ENCODE peak calls at places on chromosomes 16 and 17, in seven cellular contexts. V is HCEC 1CT, G is T-helper 9 cell, C is HT1080, N is T-helper 17 cell, K is mucosa of descending colon, A is cardiac muscle cell. M is an unnamed sample.

GRCh38 chr16:64910351-64910750 is 211.5 kb downstream of the CDH11 start:
- DNase-seq in V (peak), G (no peak), C (peak), N (no peak), K (peak), A (peak), M (peak)

GRCh38 chr16:30645727-30646126 is 5.0 kb upstream of the PRR14 start:
- DNase-seq in V (no peak), G (no peak), C (no peak), N (no peak), K (no peak), A (no peak), M (no peak)

GRCh38 chr17:33954597-33954996 is 300.5 kb upstream of the CCL2 start:
- DNase-seq in V (no peak), G (no peak), C (no peak), N (no peak), K (no peak), A (no peak), M (no peak)

GRCh38 chr17:72563952-72564351 is 443.1 kb downstream of the SOX9 start:
- DNase-seq in V (no peak), G (no peak), C (no peak), N (no peak), K (no peak), A (no peak), M (no peak)

GRCh38 chr17:55750750-55751641 is at the start of gene PCTP:
- DNase-seq in V (peak), G (peak), C (peak), N (peak), K (peak), A (peak), M (peak)

GRCh38 chr16:20675488-20676267 is 21.8 kb downstream of the ACSM1 start:
- DNase-seq in V (no peak), G (no peak), C (no peak), N (no peak), K (peak), A (peak), M (no peak)

GRCh38 chr16:14502932-14503741 is 126.9 kb downstream of the PARN start:
- DNase-seq in V (peak), G (no peak), C (peak), N (no peak), K (no peak), A (peak), M (no peak)

GRCh38 chr16:23182206-23182674 is 305 bp upstream of the SCNN1G start:
- DNase-seq in V (no peak), G (peak), C (peak), N (peak), K (peak), A (peak), M (no peak)